ENCODE peak calls at places on chromosomes 6 and 20, in nine cellular contexts. F, X, I, C, S, Y, R, U and D are unnamed samples.

GRCh38 chr6:57423468-57423867 is 106.0 kb downstream of the PRIM2 start:
- DNase-seq in I (no peak), C (no peak), F (no peak), R (no peak), Y (no peak), U (no peak), S (no peak), X (no peak), D (no peak)

GRCh38 chr6:11847515-11848244 is 69.1 kb upstream of the ADTRP start:
- DNase-seq in R (no peak), I (peak), X (no peak), Y (no peak), U (no peak), S (no peak), C (no peak), F (no peak), D (no peak)

GRCh38 chr20:24773168-24773567 is 175.9 kb upstream of the CST7 start:
- DNase-seq in S (no peak), U (no peak), Y (no peak), I (peak), R (no peak), C (no peak), X (no peak), F (no peak), D (no peak)

GRCh38 chr6:42239333-42239732 is 21.7 kb upstream of the MRPS10 start:
- DNase-seq in R (no peak), S (no peak), F (no peak), I (no peak), U (no peak), C (peak), Y (no peak), X (no peak), D (no peak)

GRCh38 chr20:13913517-13913916 is 76.9 kb downstream of the SEL1L2 start:
- DNase-seq in C (no peak), I (no peak), R (no peak), X (no peak), F (no peak), U (no peak), Y (no peak), S (no peak), D (no peak)

GRCh38 chr6:156160007-156160787 is 617.0 kb upstream of the ARID1B start:
- DNase-seq in I (no peak), R (no peak), F (no peak), U (no peak), X (no peak), C (no peak), Y (no peak), S (no peak), D (no peak)

GRCh38 chr6:157849288-157850017 is 26.4 kb downstream of the SNX9 start:
- DNase-seq in R (no peak), C (no peak), S (no peak), I (no peak), Y (no peak), X (no peak), U (no peak), F (no peak), D (no peak)

GRCh38 chr20:40262219-40262618 is 426.8 kb downstream of the MAFB start:
- DNase-seq in Y (no peak), F (no peak), X (no peak), S (no peak), U (no peak), I (no peak), C (no peak), R (no peak), D (no peak)

GRCh38 chr6:23213193-23213592 is 643.8 kb downstream of the HDGFL1 start:
- DNase-seq in I (peak), X (no peak), R (peak), C (peak), Y (no peak), F (no peak), U (no peak), S (peak), D (peak)

GRCh38 chr6:79810878-79811277 is 136.5 kb downstream of the ELOVL4 start:
- DNase-seq in I (no peak), U (no peak), X (no peak), F (no peak), Y (no peak), C (no peak), R (no peak), S (no peak), D (no peak)

GRCh38 chr20:19260412-19261090 is 48.1 kb downstream of the SLC24A3 start:
- DNase-seq in X (no peak), Y (no peak), R (no peak), F (no peak), U (no peak), C (peak), S (peak), I (no peak), D (no peak)

GRCh38 chr6:124007915-124008688 is 204.4 kb downstream of the NKAIN2 start:
- DNase-seq in S (no peak), C (no peak), I (peak), R (no peak), X (no peak), Y (peak), U (no peak), F (no peak), D (no peak)

GRCh38 chr6:151350442-151351145 is 40.8 kb downstream of the ZBTB2 start:
- DNase-seq in C (no peak), X (no peak), F (no peak), U (no peak), R (no peak), I (no peak), Y (no peak), S (no peak), D (no peak)

GRCh38 chr6:151351731-151352130 is 39.6 kb downstream of the ZBTB2 start:
- DNase-seq in R (no peak), U (no peak), F (no peak), I (no peak), X (no peak), C (no peak), S (no peak), Y (no peak), D (no peak)

GRCh38 chr6:151352410-151353399 is 38.7 kb downstream of the ZBTB2 start:
- DNase-seq in F (no peak), C (no peak), R (no peak), S (no peak), I (no peak), X (no peak), Y (no peak), U (no peak), D (no peak)

GRCh38 chr6:151351146-151351700 is 40.1 kb downstream of the ZBTB2 start:
- DNase-seq in R (no peak), S (no peak), I (no peak), F (no peak), C (no peak), X (no peak), U (no peak), Y (no peak), D (no peak)

GRCh38 chr6:151349651-151350270 is 41.6 kb downstream of the ZBTB2 start:
- DNase-seq in X (no peak), R (no peak), I (no peak), S (no peak), U (no peak), C (no peak), F (no peak), Y (no peak), D (no peak)
- H3K4me3 ChIP-seq in X (no peak), R (no peak), I (no peak), S (no peak), U (no peak), C (no peak), F (no peak), Y (no peak), D (no peak)

GRCh38 chr6:35215665-35216411 is 2.1 kb downstream of the SCUBE3 start:
- DNase-seq in Y (no peak), R (no peak), S (no peak), C (no peak), U (no peak), I (no peak), F (no peak), X (no peak), D (no peak)
- H3K4me3 ChIP-seq in Y (no peak), R (peak), S (no peak), C (no peak), U (peak), I (peak), F (no peak), X (peak), D (peak)

DNA sequence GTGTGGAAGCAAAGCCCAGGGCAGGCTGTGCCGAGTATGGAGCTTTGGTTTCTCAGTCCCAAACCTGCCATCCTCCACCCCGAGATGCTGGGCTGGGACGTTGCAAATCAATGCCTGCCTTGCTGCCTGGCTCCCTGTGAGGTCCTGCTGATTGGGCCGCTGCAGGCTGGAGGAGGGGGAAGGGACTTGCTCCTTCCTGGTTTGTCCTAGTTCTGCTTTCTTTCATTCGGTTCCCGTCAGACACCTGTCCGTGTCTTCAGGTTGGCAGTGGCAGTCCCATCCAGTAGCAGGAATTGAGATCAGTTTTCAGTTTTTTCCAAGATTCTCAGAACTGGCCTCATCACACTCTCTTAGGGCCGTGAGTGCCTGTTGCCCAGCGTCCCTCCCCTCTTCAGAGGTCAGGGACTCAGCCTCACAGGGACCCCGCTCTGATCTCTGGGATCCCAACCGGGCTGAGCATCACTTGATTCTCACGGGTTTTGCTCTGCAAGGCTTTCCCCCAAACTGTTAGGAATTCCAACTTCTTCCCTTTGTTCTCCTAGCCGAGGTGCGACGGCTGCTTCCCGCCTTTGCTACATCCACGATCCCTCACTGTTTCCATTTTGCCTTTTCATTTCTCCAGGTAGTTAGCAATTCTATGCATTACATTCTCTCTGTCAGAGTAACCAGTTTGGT is 24.2 kb upstream of the TAGAP start:
- DNase-seq in I (no peak), C (no peak), S (no peak), F (no peak), Y (no peak), U (no peak), X (no peak), R (no peak), D (no peak)
- H3K4me3 ChIP-seq in I (no peak), C (no peak), S (no peak), F (no peak), Y (no peak), U (no peak), X (no peak), R (no peak), D (no peak)

GRCh38 chr20:60402209-60403058 is 444.2 kb downstream of the CDH26 start:
- DNase-seq in Y (no peak), C (no peak), S (no peak), X (no peak), R (no peak), I (no peak), U (no peak), F (no peak), D (no peak)
- H3K4me3 ChIP-seq in Y (no peak), C (no peak), S (no peak), X (no peak), R (no peak), I (no peak), U (no peak), F (no peak), D (no peak)

GRCh38 chr6:139239137-139239536 is 52.7 kb downstream of the TXLNB start:
- DNase-seq in U (no peak), C (no peak), F (no peak), X (no peak), R (no peak), Y (no peak), I (no peak), S (peak), D (no peak)
- H3K4me3 ChIP-seq in U (no peak), C (no peak), F (no peak), X (no peak), R (no peak), Y (no peak), I (no peak), S (no peak), D (no peak)

DNA sequence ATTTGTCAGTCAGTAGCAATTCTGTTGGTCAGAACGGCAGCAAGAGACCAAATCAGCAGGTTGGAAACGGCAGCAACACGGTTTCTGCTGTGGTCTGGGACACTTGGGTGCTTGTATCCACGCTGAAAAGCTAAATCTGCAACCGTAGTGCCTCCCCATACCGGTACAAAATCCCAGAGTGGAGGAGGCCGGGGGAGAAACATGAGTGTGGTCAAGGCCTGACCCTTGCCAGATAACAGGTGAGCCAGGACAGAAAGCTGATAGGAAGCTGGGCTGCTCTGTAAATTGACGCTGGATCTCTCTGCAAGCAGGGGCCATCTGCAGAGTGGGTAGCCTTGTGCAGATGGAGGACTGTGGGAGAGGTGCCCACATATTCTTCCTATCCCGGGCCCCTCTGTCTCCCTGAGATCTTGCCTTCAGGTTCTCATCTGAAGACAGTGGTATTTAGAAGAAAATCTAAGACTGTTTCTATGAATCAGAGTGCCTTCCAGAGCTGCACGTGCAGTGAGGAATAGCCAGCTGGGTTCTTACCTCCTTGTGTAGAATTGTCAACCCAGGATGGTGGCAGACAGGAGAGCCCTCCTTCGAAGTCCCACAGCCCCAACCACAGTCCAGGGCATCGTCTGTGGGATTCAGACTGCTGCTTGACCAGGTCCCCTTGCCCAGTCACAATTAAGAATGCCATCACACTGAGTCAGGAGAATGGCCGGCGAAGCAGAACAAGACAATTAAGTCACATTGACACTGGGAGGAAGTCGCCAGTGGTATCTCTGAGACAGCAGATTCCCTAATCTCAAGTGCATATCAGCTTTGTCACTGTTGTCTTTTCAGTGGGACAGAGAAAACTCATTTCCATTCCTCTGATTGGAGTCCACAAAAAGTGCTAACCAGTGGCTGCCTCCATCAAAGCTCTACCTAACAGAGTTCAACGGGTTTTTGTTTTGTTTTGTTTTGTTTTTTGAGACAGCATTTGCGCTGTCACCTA is 100.0 kb upstream of the RIPOR2 start:
- DNase-seq in S (no peak), U (no peak), I (no peak), F (no peak), R (no peak), Y (no peak), X (no peak), C (no peak), D (no peak)
- H3K4me3 ChIP-seq in S (no peak), U (no peak), I (no peak), F (peak), R (no peak), Y (no peak), X (no peak), C (no peak), D (no peak)

GRCh38 chr6:4258733-4259132 is 123.4 kb upstream of the ECI2 start:
- DNase-seq in U (no peak), C (peak), R (no peak), F (no peak), S (no peak), I (no peak), X (no peak), Y (no peak), D (no peak)
- H3K4me3 ChIP-seq in U (no peak), C (no peak), R (no peak), F (no peak), S (no peak), I (no peak), X (no peak), Y (no peak), D (no peak)

GRCh38 chr6:122996797-122997520 is 924 bp downstream of the CLVS2 start:
- DNase-seq in C (no peak), X (no peak), Y (no peak), U (no peak), S (no peak), I (no peak), F (no peak), R (no peak), D (no peak)
- H3K4me3 ChIP-seq in C (no peak), X (peak), Y (peak), U (peak), S (peak), I (peak), F (no peak), R (no peak), D (peak)